ENCODE peak calls at places on chromosome 16, in five cellular contexts. Y, R, Q, A and B are unnamed samples.

GRCh38 chr16:62661435-62661834 is 625.2 kb upstream of the CDH8 start:
- DNase-seq in Y (no peak), A (no peak), R (no peak), Q (no peak), B (no peak)

GRCh38 chr16:57475711-57476339 is 10.5 kb downstream of the DOK4 start:
- DNase-seq in Q (peak; percentile 51), R (peak; percentile 24), A (peak; percentile 46), Y (no peak), B (no peak)

GRCh38 chr16:27364493-27365141 is 37.4 kb upstream of the IL21R start:
- DNase-seq in R (no peak), Q (peak; percentile 42), A (no peak), Y (no peak), B (no peak)

GRCh38 chr16:3187798-3188674 is at the start of gene OR1F1:
- DNase-seq in Y (no peak), Q (no peak), R (peak; percentile 81), A (no peak), B (peak; percentile 65)

GRCh38 chr16:31455601-31456314 is 3.5 kb upstream of the ARMC5 start:
- DNase-seq in Q (no peak), Y (no peak), R (no peak), A (no peak), B (no peak)

GRCh38 chr16:26806641-26807040 is 260.1 kb upstream of the C16orf82 start:
- DNase-seq in Y (no peak), A (no peak), Q (no peak), R (no peak), B (no peak)

GRCh38 chr16:3475604-3476375 is 19.5 kb downstream of the C16orf90 start:
- DNase-seq in Y (no peak), R (no peak), Q (peak; percentile 77), A (no peak), B (no peak)

GRCh38 chr16:2478273-2478672 is 3.3 kb downstream of the TBC1D24 start:
- DNase-seq in R (no peak), Q (no peak), Y (no peak), A (no peak), B (no peak)

GRCh38 chr16:48501516-48502377 is 108.2 kb downstream of the N4BP1 start:
- DNase-seq in A (no peak), R (peak; percentile 12), Y (peak; percentile 48), Q (no peak), B (no peak)

GRCh38 chr16:5642470-5642869 is 544.9 kb upstream of the EEF2KMT start:
- DNase-seq in Q (no peak), A (no peak), R (no peak), Y (no peak), B (no peak)

GRCh38 chr16:66534376-66534799 is 15.5 kb downstream of the TK2 start:
- DNase-seq in Y (no peak), R (no peak), A (no peak), Q (no peak), B (no peak)

DNA sequence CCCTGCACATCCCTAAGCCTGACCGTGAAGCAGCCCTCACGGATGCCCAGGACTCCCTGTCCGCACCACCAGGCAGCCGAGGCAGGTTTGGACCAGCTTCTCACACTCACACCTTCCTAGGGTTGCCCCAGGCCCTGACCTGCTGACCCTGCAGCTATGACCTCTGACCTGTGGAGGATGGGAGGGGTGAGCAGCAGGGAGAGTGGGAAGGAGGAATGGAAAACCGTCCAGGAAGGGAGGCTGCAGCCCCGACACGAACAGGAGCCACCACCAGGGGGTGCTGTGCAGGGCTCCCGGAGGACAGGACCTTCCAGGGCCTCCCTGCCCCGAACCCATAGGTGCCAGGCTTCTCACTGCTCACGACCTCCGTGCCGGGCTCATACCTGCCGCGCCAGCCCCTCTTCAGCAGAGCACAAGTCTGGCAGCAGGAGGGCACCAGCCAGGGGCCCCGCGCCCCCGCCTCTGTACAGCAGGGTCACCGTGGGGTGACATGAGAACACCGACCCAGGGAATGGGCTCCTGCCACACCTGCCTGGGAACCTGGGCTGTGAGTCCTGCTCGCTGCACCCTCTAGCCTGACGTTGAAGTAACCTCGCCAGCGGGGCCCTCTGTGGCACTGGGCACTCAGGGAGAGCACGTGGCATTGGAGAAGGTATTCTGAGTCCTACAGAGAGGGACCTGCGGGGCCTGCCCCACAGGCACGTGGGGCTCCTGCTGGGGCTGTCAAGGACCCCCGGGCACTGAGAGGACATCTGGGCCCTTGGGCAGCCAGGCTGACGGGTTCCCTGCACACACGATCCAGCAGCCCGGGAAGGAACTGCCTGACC is 37.6 kb downstream of the CTU2 start:
- DNase-seq in Y (no peak), A (peak; percentile 87), Q (peak; percentile 87), R (peak; percentile 56), B (no peak)
- TF ChIP-seq POLR2AphosphoS5 in Y (no peak), A (peak; percentile 29), Q (no peak), R (no peak), B (no peak)

GRCh38 chr16:86716649-86717048 is 138.3 kb downstream of the FOXL1 start:
- DNase-seq in A (no peak), R (no peak), Y (no peak), Q (no peak), B (no peak)
- TF ChIP-seq POLR2AphosphoS5 in A (peak; percentile 47), R (no peak), Y (no peak), Q (no peak), B (no peak)

DNA sequence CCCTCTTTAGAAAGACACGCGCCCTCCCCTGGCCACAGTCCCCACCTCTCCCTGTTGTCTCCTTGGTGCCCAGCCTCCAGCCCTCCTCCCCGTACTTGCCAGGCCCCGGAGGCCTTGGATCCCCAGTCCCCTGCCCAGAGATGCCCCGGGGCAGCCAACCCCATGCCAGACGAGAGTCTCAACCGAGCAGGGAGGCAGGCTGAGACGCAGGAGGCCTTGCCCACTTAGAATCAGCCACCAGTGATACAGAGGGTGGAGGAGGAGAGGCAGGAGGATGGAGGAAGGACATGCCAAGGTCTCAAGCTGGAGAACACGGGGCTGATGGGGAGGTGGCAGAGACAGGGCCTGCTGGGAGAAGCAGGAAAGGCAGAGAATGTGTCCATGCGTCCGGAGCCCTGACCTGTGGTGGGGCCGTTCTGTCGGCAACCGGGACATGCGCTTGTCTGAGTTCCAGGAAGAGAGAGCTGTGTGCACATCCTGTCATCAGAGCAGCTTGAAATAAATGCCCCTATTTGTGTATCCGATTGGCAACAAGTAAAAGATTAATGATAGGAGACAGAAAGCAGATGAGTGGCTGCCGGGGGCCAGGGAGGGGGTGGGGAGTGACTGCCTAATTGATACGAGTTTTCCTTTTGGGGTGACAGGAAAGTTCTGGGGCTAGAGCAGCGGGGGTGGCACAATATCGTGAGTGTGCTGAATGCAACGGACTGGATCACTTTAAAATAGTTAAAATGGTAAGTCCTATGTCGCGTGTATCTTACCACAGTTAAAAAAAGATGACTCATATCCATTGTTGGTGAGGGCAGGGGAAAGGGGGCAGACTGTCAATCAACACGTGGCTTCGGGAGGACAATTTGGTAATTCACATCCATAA is 44.7 kb upstream of the MEAK7 start:
- DNase-seq in A (no peak), R (no peak), Y (no peak), Q (no peak), B (no peak)
- TF ChIP-seq POLR2AphosphoS5 in A (no peak), R (no peak), Y (no peak), Q (no peak), B (no peak)

GRCh38 chr16:11295672-11296071 is 14.5 kb upstream of the PRM1 start:
- DNase-seq in A (no peak), Q (no peak), R (no peak), Y (no peak), B (no peak)

GRCh38 chr16:11296351-11296705 is 15.2 kb upstream of the PRM1 start:
- DNase-seq in A (no peak), R (no peak), Y (no peak), Q (no peak), B (no peak)

GRCh38 chr16:11298143-11298900 is 17.2 kb upstream of the PRM1 start:
- DNase-seq in Y (no peak), R (no peak), A (no peak), Q (no peak), B (no peak)

GRCh38 chr16:11297492-11298142 is 16.5 kb upstream of the PRM1 start:
- DNase-seq in R (no peak), Q (peak; percentile 84), A (no peak), Y (no peak), B (no peak)

GRCh38 chr16:11296706-11297491 is 15.8 kb upstream of the PRM1 start:
- DNase-seq in R (no peak), Q (no peak), Y (no peak), A (no peak), B (no peak)
- TF ChIP-seq POLR2AphosphoS5 in R (no peak), Q (peak; percentile 73), Y (no peak), A (no peak), B (no peak)